ENCODE peak calls at places on chromosomes 12 and 14, in eight cellular contexts. One of them, this sample, is unnamed.

GRCh38 chr12:132066345-132066685 is 77.8 kb downstream of the DDX51 start:
- DNase-seq in choroid plexus epithelial cell: peak
- DNase-seq in fibroblast of pulmonary artery: no peak
- DNase-seq in brain microvascular endothelial cell: no peak
- DNase-seq in uterus: no peak
- DNase-seq in tibial artery: no peak
- DNase-seq in AG09309: no peak
- DNase-seq in bronchial epithelial cell: no peak
- DNase-seq in this sample: peak

GRCh38 chr14:53516261-53516774 is 363.2 kb upstream of the DDHD1 start:
- DNase-seq in uterus: no peak
- DNase-seq in brain microvascular endothelial cell: peak
- DNase-seq in choroid plexus epithelial cell: peak
- DNase-seq in AG09309: peak
- DNase-seq in fibroblast of pulmonary artery: peak
- DNase-seq in bronchial epithelial cell: no peak
- DNase-seq in tibial artery: no peak
- DNase-seq in this sample: no peak

GRCh38 chr14:64645220-64645891 is 58.9 kb upstream of the PLEKHG3 start:
- DNase-seq in uterus: peak
- DNase-seq in fibroblast of pulmonary artery: peak
- DNase-seq in AG09309: peak
- DNase-seq in tibial artery: no peak
- DNase-seq in choroid plexus epithelial cell: peak
- DNase-seq in bronchial epithelial cell: no peak
- DNase-seq in brain microvascular endothelial cell: peak
- DNase-seq in this sample: no peak

GRCh38 chr14:104639481-104639880 is 34.9 kb upstream of the TMEM179 start:
- DNase-seq in choroid plexus epithelial cell: no peak
- DNase-seq in brain microvascular endothelial cell: no peak
- DNase-seq in fibroblast of pulmonary artery: no peak
- DNase-seq in AG09309: no peak
- DNase-seq in uterus: no peak
- DNase-seq in tibial artery: no peak
- DNase-seq in bronchial epithelial cell: no peak
- DNase-seq in this sample: no peak

GRCh38 chr14:33859306-33859705 is 91.6 kb downstream of the EGLN3 start:
- DNase-seq in AG09309: no peak
- DNase-seq in fibroblast of pulmonary artery: no peak
- DNase-seq in bronchial epithelial cell: peak
- DNase-seq in brain microvascular endothelial cell: no peak
- DNase-seq in tibial artery: no peak
- DNase-seq in choroid plexus epithelial cell: peak
- DNase-seq in uterus: no peak
- DNase-seq in this sample: no peak

GRCh38 chr12:132326646-132327045 is 2.7 kb downstream of the GALNT9 start:
- DNase-seq in fibroblast of pulmonary artery: no peak
- DNase-seq in choroid plexus epithelial cell: no peak
- DNase-seq in AG09309: no peak
- DNase-seq in tibial artery: no peak
- DNase-seq in brain microvascular endothelial cell: no peak
- DNase-seq in uterus: no peak
- DNase-seq in bronchial epithelial cell: no peak
- DNase-seq in this sample: no peak

GRCh38 chr12:57138526-57139272 is 8.7 kb downstream of the LRP1-AS start:
- DNase-seq in tibial artery: peak
- DNase-seq in choroid plexus epithelial cell: no peak
- DNase-seq in fibroblast of pulmonary artery: peak
- DNase-seq in bronchial epithelial cell: no peak
- DNase-seq in brain microvascular endothelial cell: no peak
- DNase-seq in uterus: peak
- DNase-seq in AG09309: no peak
- DNase-seq in this sample: no peak

GRCh38 chr12:127546721-127547505 is 720.1 kb upstream of the TMEM132C start:
- DNase-seq in choroid plexus epithelial cell: peak
- DNase-seq in tibial artery: no peak
- DNase-seq in AG09309: no peak
- DNase-seq in fibroblast of pulmonary artery: no peak
- DNase-seq in brain microvascular endothelial cell: no peak
- DNase-seq in uterus: no peak
- DNase-seq in bronchial epithelial cell: no peak
- DNase-seq in this sample: no peak

GRCh38 chr14:58027904-58028303 is 124.1 kb downstream of the ARMH4 start:
- DNase-seq in uterus: no peak
- DNase-seq in fibroblast of pulmonary artery: no peak
- DNase-seq in bronchial epithelial cell: peak
- DNase-seq in tibial artery: no peak
- DNase-seq in AG09309: no peak
- DNase-seq in choroid plexus epithelial cell: no peak
- DNase-seq in brain microvascular endothelial cell: no peak
- DNase-seq in this sample: no peak

GRCh38 chr12:65740506-65740872 is 83.8 kb upstream of the HMGA2 start:
- DNase-seq in AG09309: no peak
- DNase-seq in uterus: no peak
- DNase-seq in tibial artery: no peak
- DNase-seq in choroid plexus epithelial cell: peak
- DNase-seq in fibroblast of pulmonary artery: no peak
- DNase-seq in bronchial epithelial cell: no peak
- DNase-seq in brain microvascular endothelial cell: no peak
- DNase-seq in this sample: no peak

GRCh38 chr12:79521576-79521975 is 169.2 kb downstream of the PAWR start:
- DNase-seq in uterus: no peak
- DNase-seq in fibroblast of pulmonary artery: no peak
- DNase-seq in brain microvascular endothelial cell: no peak
- DNase-seq in bronchial epithelial cell: peak
- DNase-seq in AG09309: no peak
- DNase-seq in tibial artery: no peak
- DNase-seq in choroid plexus epithelial cell: no peak
- DNase-seq in this sample: no peak

GRCh38 chr12:79522657-79523386 is 167.9 kb downstream of the PAWR start:
- DNase-seq in AG09309: no peak
- DNase-seq in bronchial epithelial cell: no peak
- DNase-seq in brain microvascular endothelial cell: no peak
- DNase-seq in choroid plexus epithelial cell: no peak
- DNase-seq in fibroblast of pulmonary artery: no peak
- DNase-seq in tibial artery: no peak
- DNase-seq in uterus: no peak
- DNase-seq in this sample: no peak

GRCh38 chr12:79525357-79525756 is 165.4 kb downstream of the PAWR start:
- DNase-seq in brain microvascular endothelial cell: no peak
- DNase-seq in bronchial epithelial cell: no peak
- DNase-seq in choroid plexus epithelial cell: no peak
- DNase-seq in AG09309: no peak
- DNase-seq in fibroblast of pulmonary artery: no peak
- DNase-seq in uterus: no peak
- DNase-seq in tibial artery: no peak
- DNase-seq in this sample: no peak

GRCh38 chr12:79524507-79525148 is 166.1 kb downstream of the PAWR start:
- DNase-seq in choroid plexus epithelial cell: peak
- DNase-seq in fibroblast of pulmonary artery: peak
- DNase-seq in bronchial epithelial cell: no peak
- DNase-seq in tibial artery: no peak
- DNase-seq in uterus: no peak
- DNase-seq in AG09309: no peak
- DNase-seq in brain microvascular endothelial cell: no peak
- DNase-seq in this sample: no peak

DNA sequence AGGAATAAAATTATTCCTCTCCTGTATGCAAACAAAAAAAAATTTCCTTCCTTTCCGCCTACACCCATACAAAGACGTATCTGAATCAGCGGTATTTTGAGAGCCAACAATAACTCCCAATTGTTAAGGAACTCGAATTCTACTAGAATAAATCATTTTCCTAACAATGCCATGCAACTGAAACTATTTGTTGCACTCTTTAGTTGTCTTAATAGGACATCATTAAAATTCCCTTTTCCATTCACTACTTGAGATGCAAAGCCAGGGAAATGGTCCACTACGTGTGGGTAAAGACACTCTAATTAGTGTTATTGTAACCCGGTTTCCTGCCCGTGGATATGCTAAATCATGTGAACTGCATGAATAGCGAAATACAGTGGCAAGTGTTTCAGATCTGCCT is 168.5 kb downstream of the PAWR start:
- DNase-seq in bronchial epithelial cell: no peak
- DNase-seq in brain microvascular endothelial cell: no peak
- DNase-seq in tibial artery: no peak
- DNase-seq in AG09309: no peak
- DNase-seq in fibroblast of pulmonary artery: no peak
- DNase-seq in choroid plexus epithelial cell: no peak
- DNase-seq in uterus: no peak
- DNase-seq in this sample: no peak
- H3K4me3 ChIP-seq in bronchial epithelial cell: no peak
- H3K4me3 ChIP-seq in brain microvascular endothelial cell: no peak
- H3K4me3 ChIP-seq in tibial artery: no peak
- H3K4me3 ChIP-seq in AG09309: no peak
- H3K4me3 ChIP-seq in fibroblast of pulmonary artery: no peak
- H3K4me3 ChIP-seq in choroid plexus epithelial cell: no peak
- H3K4me3 ChIP-seq in uterus: no peak
- H3K4me3 ChIP-seq in this sample: no peak

GRCh38 chr12:59179231-59179630 is 258.9 kb upstream of the LRIG3 start:
- DNase-seq in uterus: no peak
- DNase-seq in tibial artery: no peak
- DNase-seq in fibroblast of pulmonary artery: no peak
- DNase-seq in bronchial epithelial cell: peak
- DNase-seq in AG09309: no peak
- DNase-seq in brain microvascular endothelial cell: no peak
- DNase-seq in choroid plexus epithelial cell: peak
- DNase-seq in this sample: no peak

GRCh38 chr12:59173696-59174095 is 253.4 kb upstream of the LRIG3 start:
- DNase-seq in tibial artery: no peak
- DNase-seq in fibroblast of pulmonary artery: no peak
- DNase-seq in choroid plexus epithelial cell: peak
- DNase-seq in brain microvascular endothelial cell: no peak
- DNase-seq in AG09309: no peak
- DNase-seq in bronchial epithelial cell: no peak
- DNase-seq in uterus: no peak
- DNase-seq in this sample: no peak
- TF ChIP-seq CTCF in tibial artery: no peak
- TF ChIP-seq CTCF in fibroblast of pulmonary artery: no peak
- TF ChIP-seq CTCF in choroid plexus epithelial cell: peak
- TF ChIP-seq CTCF in brain microvascular endothelial cell: peak
- TF ChIP-seq CTCF in AG09309: peak
- TF ChIP-seq CTCF in bronchial epithelial cell: no peak
- TF ChIP-seq CTCF in uterus: no peak
- TF ChIP-seq CTCF in this sample: no peak

GRCh38 chr14:95275507-95275906 is 44.2 kb downstream of the CLMN start:
- DNase-seq in choroid plexus epithelial cell: no peak
- DNase-seq in brain microvascular endothelial cell: no peak
- DNase-seq in AG09309: no peak
- DNase-seq in tibial artery: no peak
- DNase-seq in bronchial epithelial cell: no peak
- DNase-seq in uterus: peak
- DNase-seq in fibroblast of pulmonary artery: no peak
- DNase-seq in this sample: no peak

GRCh38 chr14:95272057-95272456 is 47.7 kb downstream of the CLMN start:
- DNase-seq in brain microvascular endothelial cell: no peak
- DNase-seq in uterus: no peak
- DNase-seq in bronchial epithelial cell: no peak
- DNase-seq in AG09309: no peak
- DNase-seq in fibroblast of pulmonary artery: no peak
- DNase-seq in choroid plexus epithelial cell: no peak
- DNase-seq in tibial artery: no peak
- DNase-seq in this sample: no peak

GRCh38 chr14:95274874-95275273 is 44.8 kb downstream of the CLMN start:
- DNase-seq in tibial artery: no peak
- DNase-seq in fibroblast of pulmonary artery: no peak
- DNase-seq in uterus: no peak
- DNase-seq in bronchial epithelial cell: no peak
- DNase-seq in choroid plexus epithelial cell: no peak
- DNase-seq in brain microvascular endothelial cell: no peak
- DNase-seq in AG09309: no peak
- DNase-seq in this sample: no peak

GRCh38 chr14:95273041-95273978 is 46.4 kb downstream of the CLMN start:
- DNase-seq in brain microvascular endothelial cell: peak
- DNase-seq in tibial artery: no peak
- DNase-seq in bronchial epithelial cell: peak
- DNase-seq in fibroblast of pulmonary artery: no peak
- DNase-seq in AG09309: no peak
- DNase-seq in choroid plexus epithelial cell: no peak
- DNase-seq in uterus: no peak
- DNase-seq in this sample: no peak

DNA sequence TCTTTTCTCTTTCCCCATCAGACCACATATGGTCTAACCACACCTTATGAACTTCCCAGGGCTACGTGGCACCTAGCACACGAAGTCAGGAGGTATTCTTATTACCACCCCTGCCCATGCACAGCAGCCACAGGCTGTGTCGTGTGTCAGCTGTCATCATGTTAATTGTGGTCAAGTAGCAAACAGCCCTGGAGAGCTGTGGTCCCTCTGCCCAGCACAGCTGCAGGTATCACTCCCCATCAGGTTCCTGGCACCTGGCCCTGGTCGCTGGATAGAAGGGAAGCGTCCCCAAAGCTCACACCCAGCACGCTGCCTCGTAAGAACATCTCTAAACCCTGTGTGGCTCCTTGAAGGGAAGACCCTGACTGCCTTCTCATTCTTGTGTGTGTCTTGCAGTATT is 45.4 kb downstream of the CLMN start:
- DNase-seq in AG09309: no peak
- DNase-seq in uterus: no peak
- DNase-seq in fibroblast of pulmonary artery: no peak
- DNase-seq in tibial artery: no peak
- DNase-seq in bronchial epithelial cell: no peak
- DNase-seq in choroid plexus epithelial cell: no peak
- DNase-seq in brain microvascular endothelial cell: no peak
- DNase-seq in this sample: no peak
- H3K4me3 ChIP-seq in AG09309: no peak
- H3K4me3 ChIP-seq in uterus: no peak
- H3K4me3 ChIP-seq in fibroblast of pulmonary artery: no peak
- H3K4me3 ChIP-seq in tibial artery: no peak
- H3K4me3 ChIP-seq in bronchial epithelial cell: no peak
- H3K4me3 ChIP-seq in choroid plexus epithelial cell: no peak
- H3K4me3 ChIP-seq in brain microvascular endothelial cell: no peak
- H3K4me3 ChIP-seq in this sample: no peak

GRCh38 chr12:125351788-125352187 is 286.6 kb downstream of the AACS start:
- DNase-seq in AG09309: no peak
- DNase-seq in brain microvascular endothelial cell: no peak
- DNase-seq in choroid plexus epithelial cell: no peak
- DNase-seq in bronchial epithelial cell: no peak
- DNase-seq in uterus: no peak
- DNase-seq in tibial artery: no peak
- DNase-seq in fibroblast of pulmonary artery: no peak
- DNase-seq in this sample: no peak

GRCh38 chr12:125343649-125344048 is 278.4 kb downstream of the AACS start:
- DNase-seq in fibroblast of pulmonary artery: no peak
- DNase-seq in bronchial epithelial cell: no peak
- DNase-seq in tibial artery: no peak
- DNase-seq in uterus: no peak
- DNase-seq in brain microvascular endothelial cell: no peak
- DNase-seq in AG09309: no peak
- DNase-seq in choroid plexus epithelial cell: no peak
- DNase-seq in this sample: no peak

GRCh38 chr12:125340791-125341190 is 275.6 kb downstream of the AACS start:
- DNase-seq in fibroblast of pulmonary artery: peak
- DNase-seq in bronchial epithelial cell: peak
- DNase-seq in tibial artery: no peak
- DNase-seq in choroid plexus epithelial cell: peak
- DNase-seq in brain microvascular endothelial cell: peak
- DNase-seq in AG09309: peak
- DNase-seq in uterus: no peak
- DNase-seq in this sample: no peak

GRCh38 chr12:125341422-125341821 is 276.2 kb downstream of the AACS start:
- DNase-seq in fibroblast of pulmonary artery: no peak
- DNase-seq in AG09309: no peak
- DNase-seq in uterus: no peak
- DNase-seq in brain microvascular endothelial cell: no peak
- DNase-seq in tibial artery: no peak
- DNase-seq in bronchial epithelial cell: no peak
- DNase-seq in choroid plexus epithelial cell: no peak
- DNase-seq in this sample: no peak

GRCh38 chr12:125346361-125346760 is 281.1 kb downstream of the AACS start:
- DNase-seq in brain microvascular endothelial cell: no peak
- DNase-seq in choroid plexus epithelial cell: no peak
- DNase-seq in fibroblast of pulmonary artery: no peak
- DNase-seq in bronchial epithelial cell: no peak
- DNase-seq in tibial artery: no peak
- DNase-seq in AG09309: no peak
- DNase-seq in uterus: no peak
- DNase-seq in this sample: no peak
- TF ChIP-seq CTCF in brain microvascular endothelial cell: no peak
- TF ChIP-seq CTCF in choroid plexus epithelial cell: no peak
- TF ChIP-seq CTCF in fibroblast of pulmonary artery: no peak
- TF ChIP-seq CTCF in bronchial epithelial cell: no peak
- TF ChIP-seq CTCF in tibial artery: no peak
- TF ChIP-seq CTCF in AG09309: no peak
- TF ChIP-seq CTCF in uterus: no peak
- TF ChIP-seq CTCF in this sample: no peak